ENCODE peak calls at places on chromosomes 16 and 17, in seven cellular contexts. One of them, this sample, is unnamed.

GRCh38 chr16:13343981-13344380 is 442.6 kb downstream of the SHISA9 start:
- DNase-seq in lower leg skin: no peak
- DNase-seq in GM12865: no peak
- DNase-seq in GM23338: no peak
- DNase-seq in Calu3: no peak
- DNase-seq in fibroblast of lung: no peak
- DNase-seq in upper lobe of right lung: no peak
- DNase-seq in this sample: no peak

GRCh38 chr16:74817851-74818250 is 43.2 kb upstream of the FA2H start:
- DNase-seq in fibroblast of lung: no peak
- DNase-seq in GM23338: peak; percentile 69
- DNase-seq in lower leg skin: no peak
- DNase-seq in Calu3: no peak
- DNase-seq in GM12865: no peak
- DNase-seq in upper lobe of right lung: no peak
- DNase-seq in this sample: no peak

GRCh38 chr16:58127033-58127556 is 2.1 kb downstream of the CFAP20 start:
- DNase-seq in upper lobe of right lung: no peak
- DNase-seq in lower leg skin: no peak
- DNase-seq in GM23338: peak; percentile 52
- DNase-seq in GM12865: peak; percentile 46
- DNase-seq in Calu3: no peak
- DNase-seq in fibroblast of lung: peak; percentile 68
- DNase-seq in this sample: no peak

GRCh38 chr16:85809645-85810044 is 10.2 kb downstream of the COX4I1 start:
- DNase-seq in lower leg skin: no peak
- DNase-seq in Calu3: no peak
- DNase-seq in fibroblast of lung: no peak
- DNase-seq in GM23338: no peak
- DNase-seq in GM12865: no peak
- DNase-seq in upper lobe of right lung: peak; percentile 45
- DNase-seq in this sample: no peak

GRCh38 chr17:82691714-82692113 is 6.8 kb downstream of the RAB40B start:
- DNase-seq in lower leg skin: no peak
- DNase-seq in upper lobe of right lung: no peak
- DNase-seq in Calu3: no peak
- DNase-seq in GM12865: no peak
- DNase-seq in GM23338: no peak
- DNase-seq in fibroblast of lung: no peak
- DNase-seq in this sample: no peak

GRCh38 chr17:71084219-71084618 is 914.9 kb downstream of the KCNJ2 start:
- DNase-seq in fibroblast of lung: peak; percentile 42
- DNase-seq in upper lobe of right lung: no peak
- DNase-seq in Calu3: peak; percentile 67
- DNase-seq in GM23338: peak; percentile 86
- DNase-seq in lower leg skin: no peak
- DNase-seq in GM12865: peak; percentile 26
- DNase-seq in this sample: no peak

GRCh38 chr17:75088902-75089417 is 1.2 kb downstream of the SLC16A5 start:
- DNase-seq in fibroblast of lung: no peak
- DNase-seq in lower leg skin: no peak
- DNase-seq in GM23338: peak; percentile 37
- DNase-seq in GM12865: no peak
- DNase-seq in upper lobe of right lung: no peak
- DNase-seq in Calu3: peak; percentile 46
- DNase-seq in this sample: no peak

GRCh38 chr17:48544356-48545021 is 420 bp downstream of the HOXB2 start:
- DNase-seq in upper lobe of right lung: peak; percentile 81
- DNase-seq in lower leg skin: peak; percentile 95
- DNase-seq in GM12865: no peak
- DNase-seq in GM23338: peak; percentile 77
- DNase-seq in Calu3: peak; percentile 70
- DNase-seq in fibroblast of lung: peak; percentile 98
- DNase-seq in this sample: peak; percentile 73

GRCh38 chr16:2976673-2977072 is 3.6 kb downstream of the PKMYT1 start:
- DNase-seq in lower leg skin: no peak
- DNase-seq in upper lobe of right lung: no peak
- DNase-seq in GM23338: no peak
- DNase-seq in fibroblast of lung: no peak
- DNase-seq in GM12865: no peak
- DNase-seq in Calu3: no peak
- DNase-seq in this sample: no peak

GRCh38 chr17:63816669-63817068 is 10.6 kb upstream of the PSMC5 start:
- DNase-seq in lower leg skin: no peak
- DNase-seq in upper lobe of right lung: no peak
- DNase-seq in GM12865: no peak
- DNase-seq in GM23338: no peak
- DNase-seq in fibroblast of lung: peak; percentile 66
- DNase-seq in Calu3: no peak
- DNase-seq in this sample: no peak

GRCh38 chr17:78224226-78225087 is 7.0 kb upstream of the TMEM235 start:
- DNase-seq in lower leg skin: no peak
- DNase-seq in GM12865: no peak
- DNase-seq in upper lobe of right lung: no peak
- DNase-seq in fibroblast of lung: no peak
- DNase-seq in Calu3: no peak
- DNase-seq in GM23338: no peak
- DNase-seq in this sample: no peak

GRCh38 chr16:49048557-49048956 is 233.1 kb downstream of the CBLN1 start:
- DNase-seq in Calu3: no peak
- DNase-seq in GM23338: no peak
- DNase-seq in fibroblast of lung: no peak
- DNase-seq in lower leg skin: no peak
- DNase-seq in upper lobe of right lung: no peak
- DNase-seq in GM12865: no peak
- DNase-seq in this sample: no peak

GRCh38 chr17:76025294-76025693 is 1.8 kb downstream of the EVPL start:
- DNase-seq in fibroblast of lung: no peak
- DNase-seq in lower leg skin: no peak
- DNase-seq in GM12865: no peak
- DNase-seq in Calu3: no peak
- DNase-seq in upper lobe of right lung: no peak
- DNase-seq in GM23338: no peak
- DNase-seq in this sample: no peak

GRCh38 chr17:64772845-64773299 is 110.8 kb upstream of the SMURF2 start:
- DNase-seq in Calu3: no peak
- DNase-seq in upper lobe of right lung: no peak
- DNase-seq in GM12865: no peak
- DNase-seq in GM23338: no peak
- DNase-seq in lower leg skin: peak; percentile 72
- DNase-seq in fibroblast of lung: no peak
- DNase-seq in this sample: no peak

GRCh38 chr17:19327039-19327776 is 35.3 kb downstream of the B9D1 start:
- DNase-seq in lower leg skin: no peak
- DNase-seq in GM12865: no peak
- DNase-seq in Calu3: no peak
- DNase-seq in fibroblast of lung: peak; percentile 58
- DNase-seq in upper lobe of right lung: peak; percentile 64
- DNase-seq in GM23338: no peak
- DNase-seq in this sample: no peak

GRCh38 chr17:28950752-28951427 is 428 bp downstream of the PHF12 start:
- DNase-seq in fibroblast of lung: no peak
- DNase-seq in lower leg skin: peak; percentile 89
- DNase-seq in upper lobe of right lung: no peak
- DNase-seq in Calu3: no peak
- DNase-seq in GM12865: no peak
- DNase-seq in GM23338: no peak
- DNase-seq in this sample: no peak

GRCh38 chr16:81558444-81559175 is 114.0 kb downstream of the CMIP start:
- DNase-seq in GM12865: no peak
- DNase-seq in GM23338: peak; percentile 61
- DNase-seq in Calu3: peak; percentile 92
- DNase-seq in fibroblast of lung: no peak
- DNase-seq in lower leg skin: no peak
- DNase-seq in upper lobe of right lung: peak; percentile 82
- DNase-seq in this sample: no peak

GRCh38 chr17:4161179-4161559 is 18.2 kb downstream of the CYB5D2 start:
- DNase-seq in GM12865: no peak
- DNase-seq in GM23338: peak; percentile 50
- DNase-seq in fibroblast of lung: peak; percentile 89
- DNase-seq in lower leg skin: no peak
- DNase-seq in upper lobe of right lung: no peak
- DNase-seq in Calu3: peak; percentile 35
- DNase-seq in this sample: no peak

GRCh38 chr17:66676421-66676820 is 158.5 kb upstream of the CACNG5 start:
- DNase-seq in fibroblast of lung: no peak
- DNase-seq in GM12865: no peak
- DNase-seq in GM23338: no peak
- DNase-seq in Calu3: peak; percentile 89
- DNase-seq in lower leg skin: peak; percentile 85
- DNase-seq in upper lobe of right lung: peak; percentile 88
- DNase-seq in this sample: no peak

GRCh38 chr17:31915456-31916100 is 14.1 kb upstream of the UTP6 start:
- DNase-seq in lower leg skin: no peak
- DNase-seq in GM12865: no peak
- DNase-seq in Calu3: no peak
- DNase-seq in upper lobe of right lung: no peak
- DNase-seq in fibroblast of lung: peak; percentile 6
- DNase-seq in GM23338: no peak
- DNase-seq in this sample: no peak

DNA sequence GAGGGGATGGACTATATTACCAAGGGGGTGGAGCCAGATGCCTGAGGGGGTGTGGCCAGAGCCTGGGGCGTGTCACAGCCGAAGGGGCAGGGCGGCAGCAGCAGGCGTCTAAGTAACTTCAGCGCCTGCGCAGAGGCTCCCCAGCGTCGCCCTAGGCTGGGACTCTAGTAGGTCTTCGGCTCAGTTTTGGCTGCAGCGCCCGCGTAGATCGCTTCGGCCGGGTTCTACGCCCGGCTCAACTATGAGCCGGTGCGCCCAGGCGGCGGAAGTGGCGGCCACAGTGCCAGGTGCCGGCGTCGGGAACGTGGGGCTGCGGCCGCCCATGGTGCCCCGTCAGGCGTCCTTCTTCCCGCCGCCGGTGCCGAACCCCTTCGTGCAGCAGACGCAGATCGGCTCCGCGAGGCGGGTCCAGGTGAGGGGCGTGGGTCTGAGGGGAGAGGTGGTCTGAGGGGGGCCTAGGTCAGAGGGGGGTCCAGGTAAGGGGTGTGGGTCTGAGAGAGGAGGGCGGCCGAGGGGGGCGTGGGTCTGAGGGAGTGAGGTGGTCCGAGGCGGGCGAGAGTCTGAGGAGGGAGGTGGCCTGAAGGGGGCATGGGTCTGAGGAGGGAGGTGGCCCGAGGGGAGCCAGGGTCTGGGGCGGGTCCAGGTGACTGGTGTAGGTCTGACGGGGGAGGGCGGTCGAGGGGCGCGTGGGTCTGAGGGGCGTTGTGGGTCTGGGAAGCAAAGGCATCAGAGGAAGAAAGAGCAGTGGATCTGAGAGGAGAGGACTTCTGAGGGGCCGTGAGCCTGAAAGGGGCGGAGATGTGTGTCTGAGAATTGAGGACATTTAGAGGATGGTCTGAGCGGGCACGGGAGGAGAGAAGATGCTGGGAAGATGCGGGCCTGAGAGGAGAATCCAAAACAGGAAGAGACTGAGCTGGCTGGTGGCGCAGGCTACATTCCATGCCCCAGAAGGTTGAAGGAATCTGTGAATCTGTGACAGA is at the start of gene LPCAT2:
- DNase-seq in GM23338: peak; percentile 96
- DNase-seq in Calu3: peak; percentile 69
- DNase-seq in fibroblast of lung: peak; percentile 86
- DNase-seq in upper lobe of right lung: peak; percentile 95
- DNase-seq in lower leg skin: peak; percentile 96
- DNase-seq in GM12865: peak; percentile 38
- DNase-seq in this sample: no peak
- TF ChIP-seq CTCF in GM23338: no peak
- TF ChIP-seq CTCF in Calu3: no peak
- TF ChIP-seq CTCF in fibroblast of lung: no peak
- TF ChIP-seq CTCF in upper lobe of right lung: no peak
- TF ChIP-seq CTCF in lower leg skin: no peak
- TF ChIP-seq CTCF in GM12865: no peak
- TF ChIP-seq CTCF in this sample: no peak

DNA sequence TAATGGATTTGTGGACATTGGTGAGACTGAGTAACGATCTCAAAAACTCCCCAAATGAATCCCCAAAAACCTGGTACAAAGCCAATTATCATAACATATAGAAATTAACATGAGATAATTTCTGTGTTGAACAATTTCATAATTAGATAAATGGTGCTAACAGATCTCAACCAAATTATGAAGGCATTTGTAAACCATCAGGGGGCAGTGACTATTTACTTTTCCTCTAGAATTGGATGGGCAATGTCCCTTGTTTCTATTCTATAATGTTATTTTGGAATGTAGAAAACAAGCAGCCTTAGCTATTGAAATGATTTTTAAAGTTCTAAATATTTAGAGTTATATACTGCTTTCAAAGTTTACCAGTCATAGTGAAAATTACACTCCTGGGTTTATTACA is 57.8 kb downstream of the MYH10 start:
- DNase-seq in upper lobe of right lung: no peak
- DNase-seq in fibroblast of lung: peak; percentile 39
- DNase-seq in lower leg skin: no peak
- DNase-seq in GM23338: no peak
- DNase-seq in Calu3: no peak
- DNase-seq in GM12865: no peak
- DNase-seq in this sample: no peak
- TF ChIP-seq CTCF in upper lobe of right lung: peak; percentile 32
- TF ChIP-seq CTCF in fibroblast of lung: peak; percentile 35
- TF ChIP-seq CTCF in lower leg skin: no peak
- TF ChIP-seq CTCF in GM23338: no peak
- TF ChIP-seq CTCF in Calu3: no peak
- TF ChIP-seq CTCF in GM12865: peak; percentile 21
- TF ChIP-seq CTCF in this sample: no peak

DNA sequence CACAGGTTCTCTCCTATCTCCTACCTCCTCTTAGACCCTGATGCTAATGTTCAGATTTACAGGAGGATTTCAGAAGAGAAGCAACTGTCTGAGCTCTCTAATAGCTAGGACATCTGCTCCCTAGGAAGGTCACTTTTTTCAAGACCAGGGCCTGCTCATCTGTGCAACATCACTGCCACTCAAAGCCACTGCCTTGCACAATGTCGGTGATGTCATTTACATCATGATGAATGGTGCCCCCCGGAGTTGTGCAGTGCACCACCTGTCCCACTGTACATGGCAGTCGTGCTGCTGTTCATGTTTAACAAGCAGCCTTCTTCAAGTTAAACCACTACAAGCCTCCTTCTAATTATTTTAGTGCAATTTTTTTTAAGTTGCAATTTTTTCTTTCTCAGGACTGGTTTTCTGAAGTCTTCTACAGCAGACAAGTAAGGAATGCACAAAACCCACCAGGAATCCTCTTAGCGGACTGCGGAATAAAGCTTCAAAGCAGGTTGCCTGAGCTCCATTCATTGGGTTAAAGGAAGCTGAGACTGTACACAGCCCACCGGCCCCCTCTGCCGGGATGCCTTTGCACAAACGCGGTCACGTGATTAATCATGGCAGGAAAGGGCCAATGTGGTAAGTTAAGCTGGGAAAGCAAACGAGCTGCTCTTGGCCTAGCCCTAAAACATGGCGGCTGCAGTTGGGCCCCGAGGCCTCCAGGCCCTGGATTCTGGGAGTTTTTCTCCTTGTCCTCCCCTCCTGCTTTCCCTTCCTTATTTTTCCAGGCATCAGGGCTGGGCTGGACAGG is 74.1 kb downstream of the MYH11 start:
- DNase-seq in GM23338: peak; percentile 32
- DNase-seq in Calu3: no peak
- DNase-seq in GM12865: no peak
- DNase-seq in lower leg skin: no peak
- DNase-seq in upper lobe of right lung: no peak
- DNase-seq in fibroblast of lung: no peak
- DNase-seq in this sample: no peak
- TF ChIP-seq CTCF in GM23338: no peak
- TF ChIP-seq CTCF in Calu3: no peak
- TF ChIP-seq CTCF in GM12865: no peak
- TF ChIP-seq CTCF in lower leg skin: no peak
- TF ChIP-seq CTCF in upper lobe of right lung: no peak
- TF ChIP-seq CTCF in fibroblast of lung: no peak
- TF ChIP-seq CTCF in this sample: no peak

GRCh38 chr17:50146230-50146926 is 4.1 kb downstream of the PPP1R9B start:
- DNase-seq in Calu3: no peak
- DNase-seq in GM12865: no peak
- DNase-seq in lower leg skin: no peak
- DNase-seq in fibroblast of lung: no peak
- DNase-seq in upper lobe of right lung: no peak
- DNase-seq in GM23338: no peak
- DNase-seq in this sample: no peak
- TF ChIP-seq CTCF in Calu3: no peak
- TF ChIP-seq CTCF in GM12865: peak; percentile 18
- TF ChIP-seq CTCF in lower leg skin: no peak
- TF ChIP-seq CTCF in fibroblast of lung: no peak
- TF ChIP-seq CTCF in upper lobe of right lung: no peak
- TF ChIP-seq CTCF in GM23338: no peak
- TF ChIP-seq CTCF in this sample: no peak